ENCODE peak calls at places on chromosomes 1 and 21, in seven cellular contexts. V is psoas muscle, D is colonic mucosa, I is heart left ventricle, E is transverse colon, P is GM23338, G is aorta. U is an unnamed sample. For H3K36me3, the result is how much of the 10 kb centered on the place peaks cover.

GRCh38 chr1:9766759-9767442 is 56.9 kb downstream of the CLSTN1 start:
- DNase-seq in V (no peak), D (no peak), I (no peak), E (no peak), P (no peak), G (peak), U (no peak)

GRCh38 chr1:151192047-151192446 is 2.0 kb upstream of the VPS72 start:
- DNase-seq in V (no peak), D (no peak), I (no peak), E (no peak), P (no peak), G (no peak), U (no peak)

GRCh38 chr1:238701024-238701423 is 685.3 kb upstream of the CHRM3 start:
- DNase-seq in V (no peak), D (no peak), I (no peak), E (no peak), P (peak), G (no peak), U (no peak)

GRCh38 chr21:36847189-36847588 is 119.3 kb downstream of the HLCS start:
- DNase-seq in V (no peak), D (no peak), I (no peak), E (no peak), P (no peak), G (no peak), U (no peak)

GRCh38 chr1:211259596-211260126 is 495 bp downstream of the RCOR3 start:
- DNase-seq in V (peak), D (peak), I (peak), E (peak), P (peak), G (peak), U (peak)

GRCh38 chr1:101410048-101410878 is 173.4 kb downstream of the S1PR1 start:
- DNase-seq in V (no peak), D (no peak), I (no peak), E (no peak), P (no peak), G (no peak), U (no peak)

GRCh38 chr1:114549137-114549536 is 32.3 kb downstream of the BCAS2 start:
- DNase-seq in V (no peak), D (no peak), I (no peak), E (no peak), P (no peak), G (no peak), U (no peak)

GRCh38 chr1:226185153-226186036 is 1.1 kb downstream of the ACBD3 start:
- DNase-seq in V (no peak), D (no peak), I (no peak), E (no peak), P (no peak), G (no peak), U (no peak)

GRCh38 chr1:88079036-88079435 is 605.0 kb upstream of the PKN2 start:
- DNase-seq in V (no peak), D (no peak), I (no peak), E (no peak), P (peak), G (no peak), U (no peak)

GRCh38 chr21:41600556-41600955 is 92.6 kb upstream of the TMPRSS2 start:
- DNase-seq in V (no peak), D (no peak), I (no peak), E (no peak), P (no peak), G (no peak), U (no peak)

GRCh38 chr1:74681449-74681848 is 7.9 kb upstream of the ERICH3 start:
- DNase-seq in V (no peak), D (no peak), I (no peak), E (no peak), P (no peak), G (no peak), U (no peak)

GRCh38 chr1:109269212-109269980 is 13.5 kb downstream of the PSRC1 start:
- DNase-seq in V (no peak), D (no peak), I (no peak), E (no peak), P (no peak), G (no peak), U (peak)

GRCh38 chr1:10867914-10868598 is 71.6 kb upstream of the CASZ1 start:
- DNase-seq in V (no peak), D (no peak), I (no peak), E (no peak), P (no peak), G (peak), U (peak)

GRCh38 chr1:22142315-22143064 is 407 bp downstream of the WNT4 start:
- DNase-seq in V (peak), D (peak), I (no peak), E (peak), P (peak), G (no peak), U (peak)

GRCh38 chr1:17279001-17279830 is 28.8 kb upstream of the PADI4 start:
- DNase-seq in V (no peak), D (no peak), I (no peak), E (no peak), P (no peak), G (no peak), U (no peak)

GRCh38 chr1:94790246-94790645 is 29.9 kb upstream of the SLC44A3 start:
- DNase-seq in V (no peak), D (no peak), I (no peak), E (no peak), P (no peak), G (no peak), U (no peak)

GRCh38 chr1:219993554-219994433 is 52.5 kb downstream of the EPRS1 start:
- DNase-seq in V (no peak), D (no peak), I (no peak), E (no peak), P (no peak), G (no peak), U (no peak)

GRCh38 chr21:41064325-41064724 is 103.6 kb upstream of the BACE2 start:
- DNase-seq in V (peak), D (no peak), I (no peak), E (no peak), P (no peak), G (no peak), U (no peak)

GRCh38 chr1:162371611-162372010 is 5.0 kb downstream of the SPATA46 start:
- DNase-seq in V (no peak), D (no peak), I (no peak), E (no peak), P (no peak), G (no peak), U (no peak)

GRCh38 chr1:88892146-88892877 is 945 bp upstream of the GTF2B start:
- DNase-seq in V (no peak), D (no peak), I (no peak), E (no peak), P (peak), G (no peak), U (no peak)

GRCh38 chr1:238980053-238980452 is 406.3 kb upstream of the CHRM3 start:
- DNase-seq in V (no peak), D (no peak), I (no peak), E (no peak), P (no peak), G (no peak), U (no peak)

GRCh38 chr1:227895828-227896685 is 51.7 kb downstream of the WNT9A start:
- DNase-seq in V (peak), D (no peak), I (peak), E (peak), P (no peak), G (peak), U (peak)

GRCh38 chr1:51957618-51958017 is 32.9 kb downstream of the RAB3B start:
- DNase-seq in V (no peak), D (peak), I (no peak), E (no peak), P (peak), G (no peak), U (no peak)

GRCh38 chr21:44958471-44959191 is 18.8 kb downstream of the SLX9 start:
- DNase-seq in V (peak), D (no peak), I (peak), E (peak), P (no peak), G (peak), U (peak)

GRCh38 chr1:90706437-90707362 is 10.4 kb downstream of the BARHL2 start:
- DNase-seq in V (no peak), D (no peak), I (no peak), E (no peak), P (peak), G (peak), U (peak)

GRCh38 chr1:207286747-207287528 is 34.5 kb upstream of the CD55 start:
- DNase-seq in V (no peak), D (no peak), I (no peak), E (no peak), P (no peak), G (no peak), U (no peak)

GRCh38 chr1:119298687-119299086 is 69.9 kb upstream of the HAO2 start:
- DNase-seq in V (no peak), D (no peak), I (no peak), E (no peak), P (no peak), G (no peak), U (no peak)

GRCh38 chr1:240310226-240310925 is 218.7 kb downstream of the FMN2 start:
- DNase-seq in V (no peak), D (no peak), I (no peak), E (no peak), P (no peak), G (no peak), U (no peak)

GRCh38 chr1:161196521-161197451 is 2.1 kb downstream of the ADAMTS4 start:
- DNase-seq in V (peak), D (no peak), I (peak), E (no peak), P (peak), G (peak), U (peak)

GRCh38 chr1:192807968-192808587 is 761 bp upstream of the RGS2 start:
- DNase-seq in V (no peak), D (no peak), I (no peak), E (no peak), P (peak), G (no peak), U (no peak)

GRCh38 chr1:155254714-155255242 is 505 bp downstream of the ENTREP3 start:
- DNase-seq in V (peak), D (no peak), I (no peak), E (peak), P (no peak), G (peak), U (peak)

GRCh38 chr1:155255243-155256100 is at the start of gene ENTREP3:
- DNase-seq in V (peak), D (peak), I (peak), E (peak), P (peak), G (peak), U (peak)

GRCh38 chr1:155253208-155253607 is 2.1 kb downstream of the ENTREP3 start:
- DNase-seq in V (no peak), D (no peak), I (no peak), E (no peak), P (peak), G (no peak), U (no peak)

GRCh38 chr1:155254228-155254713 is 1.0 kb downstream of the ENTREP3 start:
- DNase-seq in V (no peak), D (no peak), I (no peak), E (no peak), P (no peak), G (no peak), U (peak)

DNA sequence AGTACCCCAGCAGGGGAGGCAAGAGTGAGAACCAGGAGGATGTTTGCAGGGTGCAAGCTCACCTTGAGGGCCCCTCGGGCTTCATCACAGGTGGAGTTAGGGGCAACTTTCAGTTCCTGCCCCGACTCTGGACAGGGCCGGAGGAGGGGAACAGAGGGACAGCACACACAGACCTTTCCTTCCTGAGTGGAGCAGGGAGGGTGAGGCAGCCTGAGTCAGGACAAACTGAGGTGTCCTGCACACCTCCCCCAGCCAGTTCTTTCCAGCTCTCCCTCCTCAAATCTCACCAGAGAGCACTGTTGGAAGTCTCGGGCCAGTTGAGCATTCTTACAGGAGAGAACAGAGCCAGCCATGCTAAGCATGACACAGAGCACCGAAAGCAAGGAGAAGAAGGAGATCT is 1.5 kb downstream of the ENTREP3 start:
- DNase-seq in V (no peak), D (no peak), I (no peak), E (no peak), P (no peak), G (no peak), U (peak)
- H3K4me3 ChIP-seq in V (peak), D (peak), I (no peak), E (peak), P (peak), G (no peak), U (no peak)

GRCh38 chr1:235067396-235068154 is 61.1 kb downstream of the TOMM20 start:
- DNase-seq in V (peak), D (peak), I (peak), E (peak), P (no peak), G (peak), U (peak)

GRCh38 chr1:235069577-235070563 is 58.8 kb downstream of the TOMM20 start:
- DNase-seq in V (peak), D (peak), I (peak), E (peak), P (no peak), G (peak), U (peak)

GRCh38 chr1:235068155-235069121 is 60.2 kb downstream of the TOMM20 start:
- DNase-seq in V (peak), D (peak), I (no peak), E (no peak), P (no peak), G (peak), U (peak)

GRCh38 chr1:235070819-235071218 is 57.8 kb downstream of the TOMM20 start:
- DNase-seq in V (no peak), D (no peak), I (no peak), E (no peak), P (no peak), G (peak), U (peak)

DNA sequence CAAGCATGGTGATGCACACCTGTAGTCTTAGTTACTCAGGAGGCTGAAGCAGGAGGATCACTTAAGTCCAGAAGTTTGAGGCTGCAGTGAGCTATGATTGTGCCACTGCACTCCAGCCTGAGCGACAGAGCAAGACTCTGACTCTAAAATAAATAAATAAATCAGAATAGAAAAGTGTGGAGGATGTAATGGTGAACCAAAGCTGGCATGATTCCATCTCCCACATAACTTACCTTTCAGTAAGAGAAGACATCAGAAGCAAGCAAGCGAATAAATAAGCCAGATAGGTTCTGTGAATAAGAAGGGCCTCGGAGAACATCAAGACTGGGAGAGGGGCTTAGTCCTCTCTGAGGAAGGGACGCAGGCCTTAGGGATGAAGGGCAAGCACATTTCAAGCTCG is 59.5 kb downstream of the TOMM20 start:
- DNase-seq in V (no peak), D (no peak), I (no peak), E (no peak), P (no peak), G (no peak), U (no peak)
- H3K27ac ChIP-seq in V (peak), D (peak), I (peak), E (no peak), P (no peak), G (no peak), U (peak)

DNA sequence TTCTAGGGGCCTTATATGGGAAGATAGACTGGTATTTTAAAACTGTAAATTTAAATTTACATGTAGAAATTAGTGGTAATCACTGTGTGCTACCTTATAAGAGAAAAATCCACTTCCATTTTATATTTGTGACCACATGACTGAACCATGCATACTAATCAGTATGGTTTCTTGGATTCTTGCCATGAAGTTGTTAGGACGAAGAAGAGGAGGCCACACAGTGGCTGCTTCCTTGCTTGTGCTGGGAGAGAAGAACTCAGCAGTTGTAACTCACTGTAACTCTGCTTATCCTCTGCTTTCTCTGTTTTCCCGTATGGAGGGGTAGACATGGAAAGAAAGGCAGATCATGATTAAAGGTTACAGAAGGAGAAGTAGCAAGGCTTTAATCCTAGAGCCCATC is 32.3 kb downstream of the KCTD3 start:
- DNase-seq in V (no peak), D (no peak), I (no peak), E (no peak), P (peak), G (no peak), U (no peak)
- H3K36me3 ChIP-seq in V (half or more), D (under half), I (under half), E (under half), P (under half), G (under half), U (under half)

GRCh38 chr1:167631987-167632680 is 2.1 kb downstream of the RCSD1 start:
- DNase-seq in V (no peak), D (no peak), I (no peak), E (peak), P (no peak), G (no peak), U (no peak)

GRCh38 chr1:167628754-167629515 is 1.1 kb upstream of the RCSD1 start:
- DNase-seq in V (no peak), D (no peak), I (peak), E (no peak), P (peak), G (no peak), U (no peak)

GRCh38 chr1:167629681-167630567 is at the start of gene RCSD1:
- DNase-seq in V (peak), D (no peak), I (peak), E (peak), P (peak), G (peak), U (peak)

GRCh38 chr1:167631386-167631941 is 1.4 kb downstream of the RCSD1 start:
- DNase-seq in V (no peak), D (no peak), I (no peak), E (no peak), P (no peak), G (no peak), U (no peak)

GRCh38 chr1:167630568-167631385 is 745 bp downstream of the RCSD1 start:
- DNase-seq in V (no peak), D (no peak), I (no peak), E (peak), P (no peak), G (no peak), U (no peak)
- H3K4me3 ChIP-seq in V (peak), D (peak), I (peak), E (peak), P (peak), G (peak), U (peak)

GRCh38 chr1:28516518-28516956 is 10.7 kb downstream of the RCC1 start:
- DNase-seq in V (no peak), D (no peak), I (no peak), E (no peak), P (no peak), G (no peak), U (no peak)
- H3K27ac ChIP-seq in V (peak), D (no peak), I (no peak), E (no peak), P (peak), G (no peak), U (no peak)

GRCh38 chr21:34132202-34132601 is 58.8 kb downstream of the MRPS6 start:
- DNase-seq in V (peak), D (no peak), I (no peak), E (no peak), P (no peak), G (peak), U (no peak)
- H3K36me3 ChIP-seq in V (under half), D (under half), I (under half), E (under half), P (under half), G (under half), U (under half)

U was measured in kidney.